ENCODE peak calls at places on chromosomes 7 and 10, in four cellular contexts. One of them, this sample, is unnamed.

GRCh38 chr10:68625316-68625921 is 65.3 kb downstream of the TET1 start:
- DNase-seq in fibroblast of pulmonary artery: no peak
- DNase-seq in SK-N-SH: no peak
- DNase-seq in PC-3: no peak
- DNase-seq in this sample: no peak

GRCh38 chr7:81484266-81484665 is 285.6 kb downstream of the HGF start:
- DNase-seq in PC-3: no peak
- DNase-seq in fibroblast of pulmonary artery: peak
- DNase-seq in SK-N-SH: no peak
- DNase-seq in this sample: peak

GRCh38 chr7:2621061-2621828 is 10.5 kb upstream of the TTYH3 start:
- DNase-seq in PC-3: peak
- DNase-seq in SK-N-SH: no peak
- DNase-seq in fibroblast of pulmonary artery: peak
- DNase-seq in this sample: no peak

GRCh38 chr7:73810991-73811360 is 19.8 kb upstream of the CLDN4 start:
- DNase-seq in PC-3: no peak
- DNase-seq in fibroblast of pulmonary artery: no peak
- DNase-seq in SK-N-SH: peak
- DNase-seq in this sample: no peak

GRCh38 chr10:103766751-103767509 is 88.4 kb downstream of the SH3PXD2A start:
- DNase-seq in SK-N-SH: no peak
- DNase-seq in fibroblast of pulmonary artery: no peak
- DNase-seq in PC-3: no peak
- DNase-seq in this sample: no peak

GRCh38 chr7:66326501-66327180 is 121.5 kb downstream of the TPST1 start:
- DNase-seq in SK-N-SH: peak
- DNase-seq in PC-3: peak
- DNase-seq in fibroblast of pulmonary artery: peak
- DNase-seq in this sample: no peak

GRCh38 chr10:86757110-86757790 is 831 bp downstream of the BMPR1A start:
- DNase-seq in fibroblast of pulmonary artery: peak
- DNase-seq in SK-N-SH: no peak
- DNase-seq in PC-3: peak
- DNase-seq in this sample: peak

GRCh38 chr7:82291931-82292330 is 151.6 kb downstream of the CACNA2D1 start:
- DNase-seq in fibroblast of pulmonary artery: no peak
- DNase-seq in PC-3: peak
- DNase-seq in SK-N-SH: no peak
- DNase-seq in this sample: no peak

GRCh38 chr7:2710256-2710655 is 22.3 kb downstream of the AMZ1 start:
- DNase-seq in PC-3: no peak
- DNase-seq in SK-N-SH: no peak
- DNase-seq in fibroblast of pulmonary artery: no peak
- DNase-seq in this sample: no peak

GRCh38 chr7:111498608-111499007 is 63.7 kb downstream of the IMMP2L start:
- DNase-seq in fibroblast of pulmonary artery: no peak
- DNase-seq in PC-3: no peak
- DNase-seq in SK-N-SH: no peak
- DNase-seq in this sample: no peak

GRCh38 chr7:157017149-157017548 is 6.7 kb upstream of the MNX1 start:
- DNase-seq in fibroblast of pulmonary artery: no peak
- DNase-seq in PC-3: no peak
- DNase-seq in SK-N-SH: peak
- DNase-seq in this sample: no peak

GRCh38 chr10:97192952-97193435 is 7.2 kb upstream of the SLIT1 start:
- DNase-seq in PC-3: no peak
- DNase-seq in fibroblast of pulmonary artery: no peak
- DNase-seq in SK-N-SH: no peak
- DNase-seq in this sample: no peak

GRCh38 chr10:31770307-31770902 is 158.2 kb downstream of the ARHGAP12 start:
- DNase-seq in SK-N-SH: peak
- DNase-seq in fibroblast of pulmonary artery: no peak
- DNase-seq in PC-3: peak
- DNase-seq in this sample: peak

GRCh38 chr7:149795126-149795525 is 21.7 kb upstream of the ZNF467 start:
- DNase-seq in PC-3: no peak
- DNase-seq in SK-N-SH: no peak
- DNase-seq in fibroblast of pulmonary artery: no peak
- DNase-seq in this sample: no peak

GRCh38 chr7:46996972-46997371 is 584.9 kb downstream of the TNS3 start:
- DNase-seq in SK-N-SH: no peak
- DNase-seq in PC-3: no peak
- DNase-seq in fibroblast of pulmonary artery: no peak
- DNase-seq in this sample: peak

GRCh38 chr7:80858141-80858903 is 60.5 kb downstream of the SEMA3C start:
- DNase-seq in fibroblast of pulmonary artery: peak
- DNase-seq in PC-3: peak
- DNase-seq in SK-N-SH: no peak
- DNase-seq in this sample: no peak

GRCh38 chr7:141585592-141586510 is 34.6 kb downstream of the AGK start:
- DNase-seq in SK-N-SH: no peak
- DNase-seq in PC-3: peak
- DNase-seq in fibroblast of pulmonary artery: peak
- DNase-seq in this sample: no peak

GRCh38 chr10:71086439-71087080 is 125.8 kb upstream of the UNC5B start:
- DNase-seq in fibroblast of pulmonary artery: no peak
- DNase-seq in PC-3: peak
- DNase-seq in SK-N-SH: no peak
- DNase-seq in this sample: no peak

GRCh38 chr10:88565072-88565471 is 18.0 kb downstream of the RNLS start:
- DNase-seq in fibroblast of pulmonary artery: peak
- DNase-seq in PC-3: no peak
- DNase-seq in SK-N-SH: peak
- DNase-seq in this sample: no peak

GRCh38 chr7:151381333-151382078 is 28.3 kb downstream of the WDR86 start:
- DNase-seq in PC-3: no peak
- DNase-seq in SK-N-SH: peak
- DNase-seq in fibroblast of pulmonary artery: no peak
- DNase-seq in this sample: peak

GRCh38 chr7:89072094-89072493 is 276.6 kb upstream of the TEX47 start:
- DNase-seq in PC-3: no peak
- DNase-seq in fibroblast of pulmonary artery: no peak
- DNase-seq in SK-N-SH: no peak
- DNase-seq in this sample: no peak

GRCh38 chr7:44760034-44760580 is 11.5 kb downstream of the ZMIZ2 start:
- DNase-seq in SK-N-SH: no peak
- DNase-seq in fibroblast of pulmonary artery: no peak
- DNase-seq in PC-3: no peak
- DNase-seq in this sample: no peak

GRCh38 chr7:130683026-130683425 is 3.3 kb downstream of the TSGA13 start:
- DNase-seq in SK-N-SH: no peak
- DNase-seq in PC-3: no peak
- DNase-seq in fibroblast of pulmonary artery: no peak
- DNase-seq in this sample: no peak

GRCh38 chr10:45624724-45625123 is 47.8 kb downstream of the ZFAND4 start:
- DNase-seq in PC-3: no peak
- DNase-seq in SK-N-SH: no peak
- DNase-seq in fibroblast of pulmonary artery: no peak
- DNase-seq in this sample: no peak

GRCh38 chr7:27779873-27780272 is 39.9 kb downstream of the TAX1BP1 start:
- DNase-seq in SK-N-SH: no peak
- DNase-seq in fibroblast of pulmonary artery: peak
- DNase-seq in PC-3: no peak
- DNase-seq in this sample: no peak

GRCh38 chr10:6593140-6593740 is 13.2 kb upstream of the PRKCQ start:
- DNase-seq in SK-N-SH: peak
- DNase-seq in fibroblast of pulmonary artery: no peak
- DNase-seq in PC-3: no peak
- DNase-seq in this sample: no peak

GRCh38 chr7:149859881-149860280 is 13.9 kb upstream of the ATP6V0E2 start:
- DNase-seq in fibroblast of pulmonary artery: no peak
- DNase-seq in SK-N-SH: no peak
- DNase-seq in PC-3: no peak
- DNase-seq in this sample: no peak

GRCh38 chr7:16655394-16655793 is 9.4 kb downstream of the BZW2 start:
- DNase-seq in SK-N-SH: no peak
- DNase-seq in PC-3: no peak
- DNase-seq in fibroblast of pulmonary artery: no peak
- DNase-seq in this sample: no peak

GRCh38 chr7:115183431-115184057 is 261.6 kb downstream of the MDFIC start:
- DNase-seq in fibroblast of pulmonary artery: no peak
- DNase-seq in SK-N-SH: no peak
- DNase-seq in PC-3: no peak
- DNase-seq in this sample: no peak

GRCh38 chr10:32317795-32318194 is 29.2 kb downstream of the EPC1 start:
- DNase-seq in SK-N-SH: no peak
- DNase-seq in fibroblast of pulmonary artery: no peak
- DNase-seq in PC-3: no peak
- DNase-seq in this sample: no peak

GRCh38 chr10:6399241-6399701 is 180.8 kb downstream of the PRKCQ start:
- DNase-seq in fibroblast of pulmonary artery: no peak
- DNase-seq in SK-N-SH: no peak
- DNase-seq in PC-3: no peak
- DNase-seq in this sample: no peak

GRCh38 chr10:95798307-95798850 is 42.4 kb downstream of the ENTPD1 start:
- DNase-seq in PC-3: no peak
- DNase-seq in SK-N-SH: no peak
- DNase-seq in fibroblast of pulmonary artery: no peak
- DNase-seq in this sample: no peak

GRCh38 chr10:17225823-17226222 is 2.2 kb upstream of the VIM start:
- DNase-seq in SK-N-SH: no peak
- DNase-seq in fibroblast of pulmonary artery: no peak
- DNase-seq in PC-3: no peak
- DNase-seq in this sample: no peak

GRCh38 chr10:17229016-17229716 is 1.1 kb downstream of the VIM start:
- DNase-seq in PC-3: peak
- DNase-seq in fibroblast of pulmonary artery: peak
- DNase-seq in SK-N-SH: peak
- DNase-seq in this sample: peak

GRCh38 chr10:17226891-17227303 is 1.1 kb upstream of the VIM start:
- DNase-seq in PC-3: no peak
- DNase-seq in SK-N-SH: no peak
- DNase-seq in fibroblast of pulmonary artery: no peak
- DNase-seq in this sample: no peak

GRCh38 chr10:17228081-17229015 is at the start of gene VIM:
- DNase-seq in PC-3: peak
- DNase-seq in fibroblast of pulmonary artery: peak
- DNase-seq in SK-N-SH: peak
- DNase-seq in this sample: peak

GRCh38 chr10:17227367-17228080 is 517 bp upstream of the VIM start:
- DNase-seq in fibroblast of pulmonary artery: peak
- DNase-seq in SK-N-SH: peak
- DNase-seq in PC-3: no peak
- DNase-seq in this sample: no peak
- TF ChIP-seq CTCF in fibroblast of pulmonary artery: peak
- TF ChIP-seq CTCF in SK-N-SH: peak
- TF ChIP-seq CTCF in PC-3: peak
- TF ChIP-seq CTCF in this sample: peak

GRCh38 chr10:18140149-18140956 is at the start of gene CACNB2:
- DNase-seq in PC-3: peak
- DNase-seq in SK-N-SH: peak
- DNase-seq in fibroblast of pulmonary artery: peak
- DNase-seq in this sample: peak
- H3K4me3 ChIP-seq in PC-3: peak
- H3K4me3 ChIP-seq in SK-N-SH: peak
- H3K4me3 ChIP-seq in fibroblast of pulmonary artery: peak
- H3K4me3 ChIP-seq in this sample: no peak

GRCh38 chr10:34791947-34792346 is 23.1 kb downstream of the PARD3 start:
- DNase-seq in PC-3: no peak
- DNase-seq in fibroblast of pulmonary artery: no peak
- DNase-seq in SK-N-SH: no peak
- DNase-seq in this sample: no peak

GRCh38 chr10:34792881-34793280 is 22.2 kb downstream of the PARD3 start:
- DNase-seq in fibroblast of pulmonary artery: no peak
- DNase-seq in SK-N-SH: peak
- DNase-seq in PC-3: no peak
- DNase-seq in this sample: peak

GRCh38 chr10:34786464-34786863 is 28.6 kb downstream of the PARD3 start:
- DNase-seq in fibroblast of pulmonary artery: no peak
- DNase-seq in SK-N-SH: peak
- DNase-seq in PC-3: peak
- DNase-seq in this sample: peak

GRCh38 chr10:34791228-34791627 is 23.9 kb downstream of the PARD3 start:
- DNase-seq in SK-N-SH: no peak
- DNase-seq in PC-3: no peak
- DNase-seq in fibroblast of pulmonary artery: no peak
- DNase-seq in this sample: no peak

GRCh38 chr10:34789993-34790506 is 25.0 kb downstream of the PARD3 start:
- DNase-seq in PC-3: no peak
- DNase-seq in SK-N-SH: peak
- DNase-seq in fibroblast of pulmonary artery: no peak
- DNase-seq in this sample: no peak
- TF ChIP-seq CTCF in PC-3: no peak
- TF ChIP-seq CTCF in SK-N-SH: no peak
- TF ChIP-seq CTCF in fibroblast of pulmonary artery: no peak
- TF ChIP-seq CTCF in this sample: no peak

DNA sequence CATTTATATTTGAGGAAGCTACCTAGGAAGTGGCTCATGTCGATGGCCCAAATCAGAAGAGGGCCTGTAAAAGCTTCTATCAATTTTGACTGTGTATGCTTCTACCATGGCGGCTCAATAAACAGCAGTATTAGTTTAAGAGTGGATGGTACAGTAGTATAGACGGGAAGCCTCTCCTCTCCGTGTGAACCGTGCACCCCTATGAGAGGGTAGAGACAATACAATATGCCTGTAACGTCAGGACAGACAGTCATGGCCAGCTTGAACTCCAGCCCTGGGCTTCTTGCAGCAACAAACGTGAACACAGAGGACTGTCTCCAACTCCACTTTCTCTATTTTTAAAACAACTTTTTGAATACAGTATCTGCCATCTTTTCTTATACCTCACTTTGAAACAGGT is 7.7 kb downstream of the IKZF1 start:
- DNase-seq in SK-N-SH: no peak
- DNase-seq in PC-3: no peak
- DNase-seq in fibroblast of pulmonary artery: no peak
- DNase-seq in this sample: no peak
- H3K4me3 ChIP-seq in SK-N-SH: no peak
- H3K4me3 ChIP-seq in PC-3: no peak
- H3K4me3 ChIP-seq in fibroblast of pulmonary artery: no peak
- H3K4me3 ChIP-seq in this sample: no peak

DNA sequence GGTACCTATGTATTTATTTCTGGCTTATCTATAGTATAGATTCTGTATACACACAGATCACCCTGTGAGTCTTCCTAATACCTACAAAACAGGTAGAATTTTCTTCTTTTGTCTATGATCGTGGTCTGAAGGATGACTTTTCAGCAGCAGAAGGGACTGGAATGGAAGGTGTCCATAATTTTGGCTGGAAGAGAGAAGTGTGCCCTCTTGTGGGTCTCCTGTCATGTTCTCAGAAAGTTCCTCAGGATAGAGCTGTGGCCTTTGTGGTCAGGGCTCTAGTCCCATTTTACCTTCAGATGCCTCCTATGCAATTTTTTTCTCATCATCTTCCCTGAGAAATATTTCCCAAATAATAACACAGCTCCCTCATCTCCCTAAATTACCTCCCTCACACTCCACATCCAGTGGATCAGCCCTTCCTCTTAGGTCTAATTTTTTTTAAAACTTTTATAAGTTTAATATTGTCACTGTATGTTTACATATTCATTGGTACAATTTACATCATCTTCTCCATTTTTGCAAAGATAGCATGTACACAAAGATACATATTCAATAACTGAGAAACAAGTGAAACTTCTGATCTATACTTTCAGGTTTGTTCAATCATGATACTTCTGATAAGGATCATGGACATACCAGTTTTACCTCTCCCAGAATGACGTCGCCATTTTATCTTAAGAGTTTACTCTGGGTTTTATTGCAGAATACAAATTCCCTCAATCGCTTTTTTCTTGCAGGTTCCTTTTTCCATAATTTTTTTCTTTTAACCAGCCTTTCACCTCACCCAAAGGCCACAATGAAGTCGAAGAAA is 112.7 kb downstream of the REEP3 start:
- DNase-seq in SK-N-SH: peak
- DNase-seq in fibroblast of pulmonary artery: peak
- DNase-seq in PC-3: peak
- DNase-seq in this sample: peak
- TF ChIP-seq CTCF in SK-N-SH: peak
- TF ChIP-seq CTCF in fibroblast of pulmonary artery: peak
- TF ChIP-seq CTCF in PC-3: peak
- TF ChIP-seq CTCF in this sample: peak

This sample was measured in BE2C.